ENCODE peak calls at places on chromosomes 7 and 10, in ten cellular contexts. One of them, this sample, is unnamed.

GRCh38 chr7:76286842-76287403 is 15.6 kb upstream of the HSPB1 start:
- DNase-seq in H1: no peak
- DNase-seq in OCI-LY7: no peak
- DNase-seq in IMR-90: no peak
- DNase-seq in suprapubic skin: no peak
- DNase-seq in gastrocnemius medialis: no peak
- DNase-seq in effector memory CD4-positive, alpha-beta T cell: no peak
- DNase-seq in SJCRH30: no peak
- DNase-seq in body of pancreas: no peak
- DNase-seq in adrenal gland: no peak
- DNase-seq in this sample: no peak

GRCh38 chr10:132471484-132471883 is 66.1 kb upstream of the INPP5A start:
- DNase-seq in effector memory CD4-positive, alpha-beta T cell: no peak
- DNase-seq in SJCRH30: no peak
- DNase-seq in adrenal gland: no peak
- DNase-seq in body of pancreas: no peak
- DNase-seq in OCI-LY7: no peak
- DNase-seq in gastrocnemius medialis: no peak
- DNase-seq in H1: no peak
- DNase-seq in suprapubic skin: peak; percentile 29
- DNase-seq in IMR-90: no peak
- DNase-seq in this sample: no peak

GRCh38 chr10:28883741-28884443 is 206.6 kb downstream of the BAMBI start:
- DNase-seq in OCI-LY7: no peak
- DNase-seq in H1: no peak
- DNase-seq in suprapubic skin: no peak
- DNase-seq in effector memory CD4-positive, alpha-beta T cell: no peak
- DNase-seq in adrenal gland: no peak
- DNase-seq in body of pancreas: no peak
- DNase-seq in gastrocnemius medialis: no peak
- DNase-seq in IMR-90: no peak
- DNase-seq in SJCRH30: no peak
- DNase-seq in this sample: no peak

GRCh38 chr10:129079705-129080104 is 387.3 kb upstream of the MGMT start:
- DNase-seq in body of pancreas: no peak
- DNase-seq in adrenal gland: peak; percentile 38
- DNase-seq in effector memory CD4-positive, alpha-beta T cell: no peak
- DNase-seq in H1: no peak
- DNase-seq in OCI-LY7: no peak
- DNase-seq in SJCRH30: peak; percentile 84
- DNase-seq in gastrocnemius medialis: peak; percentile 32
- DNase-seq in suprapubic skin: no peak
- DNase-seq in IMR-90: no peak
- DNase-seq in this sample: no peak

GRCh38 chr10:29131952-29132820 is 156.7 kb upstream of the LYZL1 start:
- DNase-seq in body of pancreas: peak; percentile 31
- DNase-seq in effector memory CD4-positive, alpha-beta T cell: no peak
- DNase-seq in gastrocnemius medialis: no peak
- DNase-seq in suprapubic skin: no peak
- DNase-seq in H1: no peak
- DNase-seq in SJCRH30: no peak
- DNase-seq in OCI-LY7: no peak
- DNase-seq in IMR-90: peak; percentile 19
- DNase-seq in adrenal gland: no peak
- DNase-seq in this sample: no peak

GRCh38 chr7:110502893-110503465 is 587.9 kb upstream of the LRRN3 start:
- DNase-seq in adrenal gland: no peak
- DNase-seq in suprapubic skin: no peak
- DNase-seq in H1: no peak
- DNase-seq in SJCRH30: peak; percentile 9
- DNase-seq in gastrocnemius medialis: no peak
- DNase-seq in IMR-90: peak; percentile 79
- DNase-seq in OCI-LY7: no peak
- DNase-seq in effector memory CD4-positive, alpha-beta T cell: no peak
- DNase-seq in body of pancreas: no peak
- DNase-seq in this sample: no peak

GRCh38 chr10:23994459-23995046 is 214.4 kb upstream of the KIAA1217 start:
- DNase-seq in effector memory CD4-positive, alpha-beta T cell: no peak
- DNase-seq in IMR-90: peak; percentile 39
- DNase-seq in adrenal gland: peak; percentile 77
- DNase-seq in OCI-LY7: peak; percentile 34
- DNase-seq in gastrocnemius medialis: peak; percentile 26
- DNase-seq in body of pancreas: peak; percentile 86
- DNase-seq in suprapubic skin: peak; percentile 82
- DNase-seq in H1: peak; percentile 27
- DNase-seq in SJCRH30: peak; percentile 91
- DNase-seq in this sample: no peak

GRCh38 chr7:100080895-100081534 is 508 bp downstream of the ZNF3 start:
- DNase-seq in gastrocnemius medialis: no peak
- DNase-seq in SJCRH30: no peak
- DNase-seq in suprapubic skin: no peak
- DNase-seq in body of pancreas: no peak
- DNase-seq in adrenal gland: no peak
- DNase-seq in H1: no peak
- DNase-seq in IMR-90: peak; percentile 56
- DNase-seq in OCI-LY7: peak; percentile 19
- DNase-seq in effector memory CD4-positive, alpha-beta T cell: no peak
- DNase-seq in this sample: no peak

GRCh38 chr10:46070749-46071148 is 24.7 kb upstream of the MSMB start:
- DNase-seq in suprapubic skin: peak; percentile 3
- DNase-seq in gastrocnemius medialis: no peak
- DNase-seq in SJCRH30: no peak
- DNase-seq in H1: no peak
- DNase-seq in IMR-90: no peak
- DNase-seq in adrenal gland: no peak
- DNase-seq in effector memory CD4-positive, alpha-beta T cell: no peak
- DNase-seq in body of pancreas: no peak
- DNase-seq in OCI-LY7: no peak
- DNase-seq in this sample: no peak

GRCh38 chr10:46068117-46068516 is 22.0 kb upstream of the MSMB start:
- DNase-seq in gastrocnemius medialis: no peak
- DNase-seq in suprapubic skin: no peak
- DNase-seq in body of pancreas: no peak
- DNase-seq in SJCRH30: no peak
- DNase-seq in adrenal gland: no peak
- DNase-seq in effector memory CD4-positive, alpha-beta T cell: no peak
- DNase-seq in H1: no peak
- DNase-seq in IMR-90: no peak
- DNase-seq in OCI-LY7: no peak
- DNase-seq in this sample: no peak

GRCh38 chr10:46073564-46073963 is 27.5 kb upstream of the MSMB start:
- DNase-seq in gastrocnemius medialis: no peak
- DNase-seq in suprapubic skin: peak; percentile 23
- DNase-seq in IMR-90: no peak
- DNase-seq in OCI-LY7: no peak
- DNase-seq in effector memory CD4-positive, alpha-beta T cell: no peak
- DNase-seq in body of pancreas: no peak
- DNase-seq in adrenal gland: no peak
- DNase-seq in SJCRH30: no peak
- DNase-seq in H1: no peak
- DNase-seq in this sample: no peak

GRCh38 chr10:46068905-46069304 is 22.8 kb upstream of the MSMB start:
- DNase-seq in SJCRH30: no peak
- DNase-seq in IMR-90: no peak
- DNase-seq in suprapubic skin: no peak
- DNase-seq in OCI-LY7: no peak
- DNase-seq in effector memory CD4-positive, alpha-beta T cell: no peak
- DNase-seq in H1: no peak
- DNase-seq in adrenal gland: no peak
- DNase-seq in gastrocnemius medialis: no peak
- DNase-seq in body of pancreas: no peak
- DNase-seq in this sample: no peak

DNA sequence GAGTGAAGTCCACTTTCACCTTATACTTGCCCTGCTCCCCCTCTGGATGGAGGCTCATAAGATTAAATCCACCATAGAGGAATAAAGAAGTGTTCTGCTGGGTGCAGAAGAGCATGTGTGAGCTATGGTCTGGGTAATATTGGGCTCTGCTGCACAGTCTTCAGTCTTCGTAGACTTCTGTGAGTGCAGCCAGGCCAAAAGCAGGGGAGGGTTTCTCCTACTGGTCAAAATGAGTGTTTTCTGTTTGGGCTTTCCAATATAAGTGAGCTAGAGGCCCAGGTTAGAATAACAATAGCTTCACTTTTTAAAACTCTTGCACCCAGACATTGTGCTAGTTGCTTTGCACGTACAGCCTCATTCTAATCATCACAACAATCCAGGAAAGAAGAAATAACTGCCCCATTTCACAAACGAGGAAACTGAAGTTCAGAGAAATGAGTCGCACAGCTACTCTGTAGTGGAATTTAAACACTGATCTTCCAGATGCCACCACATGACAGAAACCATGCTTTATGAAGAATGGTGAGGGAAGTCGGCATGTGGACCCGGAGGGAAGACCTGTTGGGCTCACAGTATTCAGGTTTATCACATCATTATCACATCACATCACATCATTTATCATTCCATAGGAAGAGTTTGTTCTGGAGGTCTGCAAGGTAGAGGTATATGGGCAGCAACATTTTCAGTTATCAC is 23.8 kb upstream of the MSMB start:
- DNase-seq in IMR-90: peak; percentile 6
- DNase-seq in OCI-LY7: no peak
- DNase-seq in body of pancreas: no peak
- DNase-seq in adrenal gland: no peak
- DNase-seq in H1: no peak
- DNase-seq in SJCRH30: no peak
- DNase-seq in suprapubic skin: peak; percentile 7
- DNase-seq in gastrocnemius medialis: no peak
- DNase-seq in effector memory CD4-positive, alpha-beta T cell: no peak
- DNase-seq in this sample: no peak
- H3K4me1 ChIP-seq in IMR-90: peaks cover 3% of the 10 kb centered on the region
- H3K4me1 ChIP-seq in OCI-LY7: no peaks in the 10 kb centered on the region
- H3K4me1 ChIP-seq in body of pancreas: no peaks in the 10 kb centered on the region
- H3K4me1 ChIP-seq in adrenal gland: no peaks in the 10 kb centered on the region
- H3K4me1 ChIP-seq in H1: no peaks in the 10 kb centered on the region
- H3K4me1 ChIP-seq in SJCRH30: no peaks in the 10 kb centered on the region
- H3K4me1 ChIP-seq in suprapubic skin: no peaks in the 10 kb centered on the region
- H3K4me1 ChIP-seq in gastrocnemius medialis: no peaks in the 10 kb centered on the region
- H3K4me1 ChIP-seq in effector memory CD4-positive, alpha-beta T cell: no peaks in the 10 kb centered on the region
- H3K4me1 ChIP-seq in this sample: no peaks in the 10 kb centered on the region

DNA sequence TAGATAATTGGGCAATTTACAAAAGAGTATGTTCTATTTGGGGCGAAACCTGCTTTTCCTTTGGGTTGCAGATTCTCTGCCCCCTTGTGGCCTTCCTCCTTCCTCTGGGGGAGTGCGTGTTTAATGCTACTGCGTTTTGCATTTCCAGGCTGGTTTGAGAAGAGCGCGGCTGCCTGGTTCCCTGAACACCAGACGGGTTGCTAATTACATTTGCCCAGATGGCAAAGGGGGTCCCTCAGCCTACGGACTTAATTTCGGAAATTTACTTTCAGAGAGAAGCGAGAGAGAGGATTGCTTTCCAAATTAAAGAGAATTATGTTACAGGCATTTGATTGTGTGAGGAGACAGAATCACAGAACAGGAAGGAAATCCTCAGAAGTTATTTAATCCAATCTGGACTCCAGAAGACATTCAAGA is 91.9 kb upstream of the JAZF1 start:
- DNase-seq in OCI-LY7: peak; percentile 47
- DNase-seq in IMR-90: peak; percentile 68
- DNase-seq in effector memory CD4-positive, alpha-beta T cell: no peak
- DNase-seq in H1: peak; percentile 44
- DNase-seq in suprapubic skin: no peak
- DNase-seq in gastrocnemius medialis: peak; percentile 3
- DNase-seq in SJCRH30: peak; percentile 46
- DNase-seq in body of pancreas: peak; percentile 31
- DNase-seq in adrenal gland: peak; percentile 55
- DNase-seq in this sample: no peak
- H3K4me3 ChIP-seq in OCI-LY7: no peak overlapping the region
- H3K4me3 ChIP-seq in IMR-90: no peak overlapping the region
- H3K4me3 ChIP-seq in effector memory CD4-positive, alpha-beta T cell: no peak overlapping the region
- H3K4me3 ChIP-seq in H1: no peak overlapping the region
- H3K4me3 ChIP-seq in suprapubic skin: no peak overlapping the region
- H3K4me3 ChIP-seq in gastrocnemius medialis: no peak overlapping the region
- H3K4me3 ChIP-seq in SJCRH30: no peak overlapping the region
- H3K4me3 ChIP-seq in body of pancreas: no peak overlapping the region
- H3K4me3 ChIP-seq in adrenal gland: no peak overlapping the region
- H3K4me3 ChIP-seq in this sample: no peak overlapping the region

GRCh38 chr7:50648570-50649169 is 83.5 kb upstream of the DDC start:
- DNase-seq in OCI-LY7: no peak
- DNase-seq in body of pancreas: no peak
- DNase-seq in adrenal gland: no peak
- DNase-seq in H1: no peak
- DNase-seq in IMR-90: no peak
- DNase-seq in suprapubic skin: no peak
- DNase-seq in SJCRH30: no peak
- DNase-seq in effector memory CD4-positive, alpha-beta T cell: no peak
- DNase-seq in gastrocnemius medialis: no peak
- DNase-seq in this sample: no peak
- H3K36me3 ChIP-seq in OCI-LY7: no peaks in the 10 kb centered on the region
- H3K36me3 ChIP-seq in body of pancreas: no peaks in the 10 kb centered on the region
- H3K36me3 ChIP-seq in adrenal gland: no peaks in the 10 kb centered on the region
- H3K36me3 ChIP-seq in H1: no peaks in the 10 kb centered on the region
- H3K36me3 ChIP-seq in IMR-90: no peaks in the 10 kb centered on the region
- H3K36me3 ChIP-seq in suprapubic skin: no peaks in the 10 kb centered on the region
- H3K36me3 ChIP-seq in SJCRH30: no peaks in the 10 kb centered on the region
- H3K36me3 ChIP-seq in effector memory CD4-positive, alpha-beta T cell: no peaks in the 10 kb centered on the region
- H3K36me3 ChIP-seq in gastrocnemius medialis: no peaks in the 10 kb centered on the region
- H3K36me3 ChIP-seq in this sample: no peaks in the 10 kb centered on the region

GRCh38 chr7:14600766-14601367 is 301.7 kb downstream of the DGKB start:
- DNase-seq in OCI-LY7: no peak
- DNase-seq in effector memory CD4-positive, alpha-beta T cell: no peak
- DNase-seq in adrenal gland: no peak
- DNase-seq in body of pancreas: no peak
- DNase-seq in SJCRH30: no peak
- DNase-seq in gastrocnemius medialis: no peak
- DNase-seq in suprapubic skin: no peak
- DNase-seq in IMR-90: no peak
- DNase-seq in H1: no peak
- DNase-seq in this sample: no peak

GRCh38 chr7:14602851-14603250 is 299.7 kb downstream of the DGKB start:
- DNase-seq in OCI-LY7: no peak
- DNase-seq in effector memory CD4-positive, alpha-beta T cell: no peak
- DNase-seq in IMR-90: no peak
- DNase-seq in adrenal gland: no peak
- DNase-seq in gastrocnemius medialis: no peak
- DNase-seq in H1: no peak
- DNase-seq in body of pancreas: no peak
- DNase-seq in suprapubic skin: no peak
- DNase-seq in SJCRH30: no peak
- DNase-seq in this sample: no peak

GRCh38 chr7:14604606-14605005 is 297.9 kb downstream of the DGKB start:
- DNase-seq in adrenal gland: no peak
- DNase-seq in suprapubic skin: no peak
- DNase-seq in IMR-90: peak; percentile 61
- DNase-seq in effector memory CD4-positive, alpha-beta T cell: no peak
- DNase-seq in H1: no peak
- DNase-seq in body of pancreas: no peak
- DNase-seq in SJCRH30: peak; percentile 31
- DNase-seq in gastrocnemius medialis: no peak
- DNase-seq in OCI-LY7: no peak
- DNase-seq in this sample: no peak

DNA sequence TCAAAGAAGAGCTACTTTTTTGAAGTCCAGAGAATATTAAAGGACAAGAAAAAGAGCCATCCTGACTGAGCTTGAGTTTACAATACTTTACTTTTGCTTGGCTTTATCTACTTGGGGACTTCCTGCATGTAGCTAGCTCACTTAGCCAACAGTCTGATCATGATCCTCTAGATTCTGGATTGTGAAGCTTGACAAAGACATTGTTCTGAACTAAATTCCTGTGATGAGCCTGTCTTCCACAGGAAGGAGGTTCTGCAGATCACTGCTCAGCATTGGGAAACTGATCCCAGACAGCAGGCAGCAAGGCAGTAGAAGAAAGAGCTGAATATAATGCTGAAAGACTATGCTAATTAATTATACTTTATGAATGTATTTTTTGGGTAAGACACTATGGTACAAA is 296.4 kb downstream of the DGKB start:
- DNase-seq in adrenal gland: no peak
- DNase-seq in H1: no peak
- DNase-seq in gastrocnemius medialis: no peak
- DNase-seq in OCI-LY7: no peak
- DNase-seq in body of pancreas: no peak
- DNase-seq in SJCRH30: peak; percentile 63
- DNase-seq in IMR-90: peak; percentile 10
- DNase-seq in suprapubic skin: no peak
- DNase-seq in effector memory CD4-positive, alpha-beta T cell: no peak
- DNase-seq in this sample: no peak
- H3K4me1 ChIP-seq in adrenal gland: no peaks in the 10 kb centered on the region
- H3K4me1 ChIP-seq in H1: no peaks in the 10 kb centered on the region
- H3K4me1 ChIP-seq in gastrocnemius medialis: no peaks in the 10 kb centered on the region
- H3K4me1 ChIP-seq in OCI-LY7: no peaks in the 10 kb centered on the region
- H3K4me1 ChIP-seq in body of pancreas: no peaks in the 10 kb centered on the region
- H3K4me1 ChIP-seq in SJCRH30: peaks cover 26% of the 10 kb centered on the region
- H3K4me1 ChIP-seq in IMR-90: no peaks in the 10 kb centered on the region
- H3K4me1 ChIP-seq in suprapubic skin: no peaks in the 10 kb centered on the region
- H3K4me1 ChIP-seq in effector memory CD4-positive, alpha-beta T cell: no peaks in the 10 kb centered on the region
- H3K4me1 ChIP-seq in this sample: no peaks in the 10 kb centered on the region

This sample was measured in esophagus squamous epithelium.